ENCODE peak calls at places on chromosomes 16 and 17, in five cellular contexts. G, F, K, D and J are unnamed samples.

GRCh38 chr17:73192219-73192893 is 499 bp upstream of the COG1 start:
- DNase-seq in G (peak; percentile 84), F (no peak), D (peak; percentile 74), K (peak; percentile 60), J (no peak)

GRCh38 chr17:59620518-59621259 is 994 bp downstream of the CLTC start:
- DNase-seq in G (peak; percentile 46), F (no peak), D (no peak), K (peak; percentile 49), J (no peak)

GRCh38 chr17:40450175-40450574 is 6.9 kb downstream of the IGFBP4 start:
- DNase-seq in G (no peak), D (peak; percentile 34), F (no peak), K (peak; percentile 64), J (no peak)

GRCh38 chr17:43601280-43602050 is 55.3 kb upstream of the ETV4 start:
- DNase-seq in K (no peak), D (no peak), G (no peak), F (no peak), J (no peak)

GRCh38 chr17:41870097-41870496 is 4.9 kb upstream of the KLHL11 start:
- DNase-seq in K (no peak), G (no peak), D (no peak), F (no peak), J (no peak)

GRCh38 chr16:50671644-50672260 is 9.4 kb downstream of the SNX20 start:
- DNase-seq in F (no peak), K (no peak), G (no peak), D (no peak), J (peak; percentile 14)

GRCh38 chr17:32508926-32509325 is 22.1 kb downstream of the CDK5R1 start:
- DNase-seq in D (no peak), K (no peak), F (no peak), G (no peak), J (no peak)

GRCh38 chr17:15883617-15884111 is 61.3 kb upstream of the ADORA2B start:
- DNase-seq in F (peak; percentile 70), D (no peak), G (no peak), K (no peak), J (peak; percentile 67)

GRCh38 chr17:69058165-69058564 is 2.6 kb downstream of the ABCA9 start:
- DNase-seq in D (no peak), K (no peak), F (no peak), G (no peak), J (no peak)

GRCh38 chr17:2025622-2026309 is 632 bp upstream of the RTN4RL1 start:
- DNase-seq in G (peak; percentile 56), D (peak; percentile 47), F (no peak), K (peak; percentile 81), J (no peak)

GRCh38 chr16:68901910-68902309 is 58.6 kb downstream of the TANGO6 start:
- DNase-seq in K (no peak), G (no peak), D (no peak), F (no peak), J (no peak)

GRCh38 chr16:57696240-57696639 is 1.6 kb downstream of the DRC7 start:
- DNase-seq in D (no peak), K (no peak), F (no peak), G (no peak), J (no peak)

GRCh38 chr17:66533572-66533971 is 231.2 kb downstream of the PRKCA start:
- DNase-seq in G (no peak), F (peak; percentile 79), K (no peak), D (no peak), J (no peak)

GRCh38 chr16:55671974-55672280 is 16.1 kb downstream of the SLC6A2 start:
- DNase-seq in K (no peak), F (no peak), G (no peak), D (no peak), J (no peak)

GRCh38 chr16:54886078-54886477 is 44.6 kb upstream of the IRX5 start:
- DNase-seq in F (no peak), K (no peak), D (no peak), G (no peak), J (no peak)

GRCh38 chr16:53235851-53236250 is 181.1 kb downstream of the CHD9 start:
- DNase-seq in G (no peak), D (no peak), K (no peak), F (no peak), J (no peak)

GRCh38 chr17:48627625-48628510 is 1.7 kb upstream of the HOXB9 start:
- DNase-seq in G (no peak), D (no peak), K (no peak), F (no peak), J (no peak)

GRCh38 chr17:27873746-27874145 is 19.4 kb downstream of the LYRM9 start:
- DNase-seq in F (no peak), G (no peak), D (no peak), K (no peak), J (peak; percentile 14)